ENCODE peak calls at places on chromosomes 13 and 19, in ten cellular contexts. P, L, H, N, W, K, M, V, O and Y are unnamed samples.

GRCh38 chr19:16834747-16835146 is 5.5 kb downstream of the SIN3B start:
- DNase-seq in L (peak; percentile 60), N (no peak), O (no peak), V (no peak), K (no peak), H (no peak), P (no peak), W (no peak), M (no peak), Y (no peak)

GRCh38 chr13:38135590-38135989 is 214.1 kb upstream of the UFM1 start:
- DNase-seq in W (no peak), L (no peak), N (no peak), K (no peak), O (no peak), P (no peak), M (no peak), H (no peak), V (no peak), Y (no peak)

GRCh38 chr19:46009530-46010510 is 13.0 kb downstream of the PGLYRP1 start:
- DNase-seq in V (peak; percentile 77), K (peak; percentile 77), O (no peak), N (peak; percentile 68), P (no peak), M (no peak), L (peak; percentile 80), H (no peak), W (peak; percentile 83), Y (no peak)

GRCh38 chr19:1882089-1882785 is 3.1 kb downstream of the ABHD17A start:
- DNase-seq in P (no peak), N (peak; percentile 69), V (no peak), O (no peak), W (no peak), H (no peak), M (no peak), L (peak; percentile 82), K (no peak), Y (no peak)

GRCh38 chr13:111241006-111241755 is 79.3 kb upstream of the TEX29 start:
- DNase-seq in V (no peak), W (no peak), O (peak; percentile 72), P (peak; percentile 62), H (no peak), K (no peak), L (no peak), M (no peak), N (peak; percentile 52), Y (no peak)

GRCh38 chr19:46466536-46467199 is 4.7 kb downstream of the PNMA8A start:
- DNase-seq in V (peak; percentile 57), L (peak; percentile 54), H (peak; percentile 82), M (no peak), W (peak; percentile 89), P (no peak), K (no peak), N (no peak), O (peak; percentile 73), Y (no peak)

GRCh38 chr13:105327727-105328126 is 1207.7 kb downstream of the EFNB2 start:
- DNase-seq in H (no peak), L (no peak), W (no peak), K (no peak), O (no peak), N (no peak), V (no peak), P (no peak), M (no peak), Y (no peak)

GRCh38 chr19:5775668-5776309 is 8.8 kb downstream of the PRR22 start:
- DNase-seq in O (no peak), P (no peak), M (no peak), V (no peak), L (no peak), K (no peak), W (peak; percentile 51), N (no peak), H (no peak), Y (no peak)

GRCh38 chr19:4136680-4137088 is 12.8 kb upstream of the MAP2K2 start:
- DNase-seq in N (no peak), O (no peak), W (no peak), M (no peak), L (no peak), H (no peak), V (no peak), P (no peak), K (no peak), Y (no peak)

GRCh38 chr13:110047511-110047910 is 259.4 kb downstream of the COL4A1 start:
- DNase-seq in L (no peak), H (peak; percentile 53), O (no peak), P (peak; percentile 84), N (no peak), W (peak; percentile 99), M (no peak), V (peak; percentile 82), K (no peak), Y (no peak)

GRCh38 chr19:39736088-39736487 is 1.7 kb downstream of the CLC start:
- DNase-seq in M (no peak), N (no peak), P (no peak), O (no peak), H (no peak), V (no peak), W (no peak), K (no peak), L (peak; percentile 39), Y (no peak)

GRCh38 chr19:43446746-43447489 is 18.5 kb downstream of the LYPD3 start:
- DNase-seq in O (peak; percentile 88), H (peak; percentile 48), M (no peak), K (peak; percentile 79), P (no peak), N (peak; percentile 69), W (peak; percentile 78), L (peak; percentile 90), V (peak; percentile 85), Y (peak; percentile 28)

GRCh38 chr13:40376296-40376849 is 290.1 kb downstream of the FOXO1 start:
- DNase-seq in L (no peak), V (no peak), P (no peak), N (no peak), K (no peak), W (no peak), H (no peak), M (no peak), O (no peak), Y (no peak)

GRCh38 chr13:80037505-80037888 is 303.4 kb downstream of the SPRY2 start:
- DNase-seq in O (no peak), P (no peak), M (no peak), L (no peak), W (peak; percentile 68), H (peak; percentile 93), V (no peak), N (no peak), K (no peak), Y (no peak)

GRCh38 chr13:73224708-73225107 is 165.9 kb downstream of the KLF5 start:
- DNase-seq in M (no peak), O (no peak), H (no peak), L (no peak), W (peak; percentile 41), N (no peak), P (no peak), V (no peak), K (no peak), Y (no peak)

GRCh38 chr13:98307744-98308524 is 130.9 kb upstream of the RNF113B start:
- DNase-seq in V (no peak), M (no peak), P (no peak), W (peak; percentile 68), N (no peak), K (no peak), H (no peak), O (no peak), L (no peak), Y (no peak)

GRCh38 chr19:33502521-33502920 is 19.1 kb downstream of the PEPD start:
- DNase-seq in K (no peak), P (no peak), N (no peak), H (no peak), L (no peak), M (no peak), W (no peak), O (no peak), V (no peak), Y (no peak)

GRCh38 chr19:12720851-12721655 is 2.7 kb downstream of the TNPO2 start:
- DNase-seq in V (peak; percentile 53), N (peak; percentile 52), O (no peak), L (peak; percentile 43), K (no peak), M (no peak), P (no peak), H (no peak), W (peak; percentile 32), Y (no peak)

GRCh38 chr13:78978381-78978998 is 319.5 kb upstream of the OBI1 start:
- DNase-seq in V (no peak), M (peak; percentile 36), L (peak; percentile 55), H (peak; percentile 19), W (peak; percentile 77), K (peak; percentile 60), P (no peak), N (peak; percentile 2), O (no peak), Y (peak; percentile 88)

GRCh38 chr19:36169084-36169760 is 17.0 kb upstream of the COX7A1 start:
- DNase-seq in V (no peak), O (no peak), P (no peak), W (peak; percentile 13), K (no peak), N (no peak), M (no peak), H (no peak), L (no peak), Y (peak; percentile 3)

GRCh38 chr19:48613024-48613851 is 1.6 kb downstream of the FAM83E start:
- DNase-seq in N (no peak), P (no peak), V (no peak), H (no peak), W (no peak), O (no peak), L (no peak), M (no peak), K (no peak), Y (no peak)

GRCh38 chr13:39571502-39572092 is 31.4 kb downstream of the LHFPL6 start:
- DNase-seq in V (peak; percentile 72), N (no peak), M (no peak), H (no peak), O (no peak), K (no peak), W (no peak), P (no peak), L (no peak), Y (no peak)

GRCh38 chr19:11435833-11436313 is 438 bp downstream of the PRKCSH start:
- DNase-seq in O (no peak), K (no peak), V (no peak), M (no peak), P (no peak), N (no peak), L (peak; percentile 50), W (peak; percentile 30), H (no peak), Y (no peak)

GRCh38 chr19:755063-755462 is 4.2 kb downstream of the MISP start:
- DNase-seq in K (no peak), L (no peak), V (no peak), P (no peak), M (no peak), H (no peak), N (no peak), W (no peak), O (no peak), Y (no peak)

GRCh38 chr13:30147380-30147779 is 160.0 kb downstream of the KATNAL1 start:
- DNase-seq in O (no peak), L (no peak), N (no peak), K (no peak), H (no peak), V (no peak), M (no peak), W (no peak), P (no peak), Y (no peak)

GRCh38 chr19:40831502-40832430 is 18.5 kb downstream of the CYP2A6 start:
- DNase-seq in P (no peak), L (no peak), M (peak; percentile 59), W (peak; percentile 98), H (peak; percentile 99), N (no peak), K (no peak), O (no peak), V (no peak), Y (peak; percentile 55)

GRCh38 chr19:34237283-34237682 is 17.1 kb upstream of the GARRE1 start:
- DNase-seq in L (no peak), H (no peak), K (no peak), M (no peak), P (no peak), V (no peak), O (no peak), W (no peak), N (no peak), Y (no peak)

GRCh38 chr19:35436477-35437141 is 11.4 kb upstream of the FFAR2 start:
- DNase-seq in L (peak; percentile 49), W (peak; percentile 90), P (no peak), V (no peak), M (no peak), O (no peak), K (no peak), N (no peak), H (peak; percentile 14), Y (no peak)